ENCODE peak calls at places on chromosomes 3 and 15, in six cellular contexts. V is B cell, A is upper lobe of right lung, B is brain microvascular endothelial cell, Q is RWPE2, I is AG04450. N is an unnamed sample.

GRCh38 chr15:33789141-33789540 is 179.2 kb upstream of the CHRM5 start:
- DNase-seq in V (no peak), A (no peak), B (peak; percentile 28), Q (no peak), I (no peak), N (no peak)

GRCh38 chr3:117863146-117863545 is 1153.6 kb downstream of the TUSC7 start:
- DNase-seq in V (no peak), A (no peak), B (no peak), Q (no peak), I (no peak), N (no peak)

GRCh38 chr15:74264081-74264501 is 28.0 kb downstream of the CCDC33 start:
- DNase-seq in V (no peak), A (no peak), B (no peak), Q (no peak), I (no peak), N (no peak)

GRCh38 chr3:138608322-138609214 is at the start of gene FAIM:
- DNase-seq in V (peak; percentile 82), A (peak; percentile 92), B (peak; percentile 47), Q (peak; percentile 66), I (peak; percentile 18), N (peak; percentile 81)

GRCh38 chr3:77620009-77620408 is 580.1 kb downstream of the ROBO2 start:
- DNase-seq in V (no peak), A (no peak), B (peak; percentile 17), Q (no peak), I (peak; percentile 7), N (no peak)

GRCh38 chr3:112092439-112093179 is 6.4 kb downstream of the C3orf52 start:
- DNase-seq in V (no peak), A (no peak), B (peak; percentile 33), Q (no peak), I (no peak), N (peak; percentile 36)

GRCh38 chr3:45143673-45144670 is 2.2 kb downstream of the CDCP1 start:
- DNase-seq in V (no peak), A (no peak), B (no peak), Q (no peak), I (no peak), N (peak; percentile 74)

GRCh38 chr15:99399612-99400011 is 148.3 kb downstream of the LRRC28 start:
- DNase-seq in V (no peak), A (no peak), B (no peak), Q (no peak), I (no peak), N (no peak)

GRCh38 chr3:115921711-115922110 is 298.4 kb downstream of the GAP43 start:
- DNase-seq in V (no peak), A (no peak), B (no peak), Q (no peak), I (no peak), N (no peak)

GRCh38 chr15:78050441-78050809 is 27.1 kb downstream of the TBC1D2B start:
- DNase-seq in V (no peak), A (no peak), B (no peak), Q (no peak), I (no peak), N (no peak)

GRCh38 chr3:107525101-107525953 is 2.6 kb downstream of the BBX start:
- DNase-seq in V (peak; percentile 7), A (peak; percentile 76), B (peak; percentile 7), Q (peak; percentile 49), I (no peak), N (peak; percentile 15)

GRCh38 chr3:4531478-4532025 is 38.4 kb downstream of the ITPR1 start:
- DNase-seq in V (no peak), A (no peak), B (no peak), Q (no peak), I (no peak), N (no peak)

DNA sequence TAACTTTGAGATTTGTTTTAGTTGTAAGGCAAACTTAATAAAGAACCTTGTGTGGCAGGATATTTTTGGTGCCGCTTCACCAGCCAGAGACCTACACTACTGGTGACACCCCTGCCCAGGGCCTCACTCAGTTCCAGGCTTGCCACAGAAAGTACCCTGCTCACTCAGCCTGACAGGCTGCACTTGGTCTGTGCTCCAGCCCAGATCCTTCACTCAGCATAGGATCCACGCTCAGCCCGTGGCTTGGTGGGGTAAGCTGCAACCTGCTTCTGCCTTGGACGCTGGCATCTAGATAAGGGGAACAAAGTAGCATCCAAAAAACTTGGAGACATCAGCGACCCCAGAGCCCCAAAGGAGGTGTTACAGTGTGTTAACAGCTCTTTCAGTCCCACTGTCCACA is 825.5 kb downstream of the EPHA3 start:
- DNase-seq in V (no peak), A (no peak), B (no peak), Q (no peak), I (no peak), N (no peak)
- TF ChIP-seq CTCF in V (no peak), A (no peak), B (no peak), Q (no peak), I (no peak), N (no peak)

GRCh38 chr3:40872562-40872961 is 326.7 kb upstream of the CTNNB1 start:
- DNase-seq in V (no peak), A (no peak), B (no peak), Q (no peak), I (no peak), N (no peak)

GRCh38 chr3:40869013-40869412 is 330.3 kb upstream of the CTNNB1 start:
- DNase-seq in V (no peak), A (no peak), B (no peak), Q (no peak), I (no peak), N (no peak)

GRCh38 chr3:40871411-40871810 is 327.9 kb upstream of the CTNNB1 start:
- DNase-seq in V (no peak), A (no peak), B (no peak), Q (no peak), I (no peak), N (no peak)

GRCh38 chr3:40867826-40868225 is 331.5 kb upstream of the CTNNB1 start:
- DNase-seq in V (no peak), A (no peak), B (no peak), Q (no peak), I (no peak), N (no peak)

DNA sequence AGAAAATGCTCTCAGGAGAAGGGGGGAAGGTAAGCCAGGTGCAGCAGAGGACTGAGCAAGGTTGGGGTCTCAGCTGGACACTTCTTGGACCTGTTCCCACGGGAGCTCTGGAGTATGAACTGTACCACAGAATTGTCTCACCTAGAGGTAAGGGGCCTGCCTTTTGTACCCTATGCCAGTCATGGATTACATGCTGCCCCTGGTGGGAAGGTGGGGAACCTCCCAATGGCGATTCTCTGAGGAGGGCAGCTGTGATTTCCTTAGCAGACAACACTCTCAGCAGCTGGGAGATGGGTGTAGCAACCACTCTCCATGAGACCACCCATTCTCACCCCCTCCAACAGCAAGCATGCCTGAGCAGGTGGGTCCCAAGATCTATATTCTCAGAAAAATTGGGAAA is 329.4 kb upstream of the CTNNB1 start:
- DNase-seq in V (no peak), A (no peak), B (no peak), Q (no peak), I (no peak), N (no peak)
- TF ChIP-seq CTCF in V (no peak), A (no peak), B (peak; percentile 46), Q (no peak), I (no peak), N (peak; percentile 2)

GRCh38 chr15:48459571-48460461 is 128.6 kb downstream of the DUT start:
- DNase-seq in V (no peak), A (no peak), B (peak; percentile 76), Q (no peak), I (peak; percentile 62), N (no peak)
- TF ChIP-seq CTCF in V (no peak), A (no peak), B (no peak), Q (no peak), I (no peak), N (no peak)

DNA sequence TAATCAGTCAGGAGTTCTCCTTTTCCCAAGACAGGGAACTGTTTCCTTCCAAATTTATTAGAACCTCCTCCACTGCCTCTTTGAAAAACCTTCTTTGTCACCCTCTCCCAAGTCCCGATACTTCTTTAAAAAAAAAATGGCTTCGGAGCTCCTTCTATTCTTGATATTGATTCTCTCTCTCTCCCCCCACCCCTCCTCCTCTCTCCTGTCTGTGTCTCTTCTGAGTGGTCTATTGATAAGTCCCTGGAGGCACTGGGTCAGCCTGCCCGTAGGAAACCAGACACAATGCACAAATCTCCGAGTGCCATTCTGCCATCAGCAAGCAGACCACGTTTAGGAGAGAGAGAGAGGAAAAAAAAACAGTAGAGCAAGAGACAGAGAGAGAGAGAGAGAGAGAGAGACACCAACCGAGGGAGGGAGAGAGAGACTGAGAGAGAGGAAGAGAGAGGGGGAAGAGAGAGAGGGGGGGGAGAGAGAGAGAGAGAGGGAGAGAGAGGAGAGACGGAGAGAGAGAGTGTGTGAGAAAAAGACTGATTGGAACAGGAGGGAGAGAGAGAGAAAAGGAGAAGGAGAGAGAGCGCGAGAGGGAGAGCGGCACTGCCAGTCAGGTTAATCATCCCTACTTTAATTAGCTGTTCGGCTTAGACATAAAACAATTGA is 160.9 kb downstream of the TIGIT start:
- DNase-seq in V (no peak), A (no peak), B (no peak), Q (no peak), I (no peak), N (no peak)
- TF ChIP-seq CTCF in V (no peak), A (peak; percentile 5), B (no peak), Q (no peak), I (no peak), N (no peak)

DNA sequence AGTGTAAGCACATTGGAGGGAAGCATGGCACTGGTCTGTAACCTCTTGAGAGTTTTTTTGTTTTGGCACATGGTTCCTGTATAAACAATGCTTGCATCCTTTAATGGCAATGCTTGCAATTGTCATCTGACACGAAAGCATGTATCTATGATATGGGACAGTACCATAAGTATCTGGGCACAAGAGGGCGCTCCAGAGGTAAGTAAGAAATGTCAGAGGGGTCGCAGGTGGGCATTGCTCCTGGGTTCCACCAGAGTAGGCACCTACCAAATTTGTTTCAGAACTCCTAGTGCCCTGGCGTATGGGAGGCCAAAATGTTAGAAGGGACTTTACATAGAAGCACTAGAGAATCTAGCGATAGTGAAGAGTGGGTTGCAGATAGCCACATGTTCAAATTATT is 58.7 kb upstream of the BCHE start:
- DNase-seq in V (no peak), A (no peak), B (peak; percentile 9), Q (no peak), I (no peak), N (no peak)
- TF ChIP-seq CTCF in V (no peak), A (no peak), B (peak; percentile 57), Q (peak; percentile 44), I (peak; percentile 24), N (no peak)

DNA sequence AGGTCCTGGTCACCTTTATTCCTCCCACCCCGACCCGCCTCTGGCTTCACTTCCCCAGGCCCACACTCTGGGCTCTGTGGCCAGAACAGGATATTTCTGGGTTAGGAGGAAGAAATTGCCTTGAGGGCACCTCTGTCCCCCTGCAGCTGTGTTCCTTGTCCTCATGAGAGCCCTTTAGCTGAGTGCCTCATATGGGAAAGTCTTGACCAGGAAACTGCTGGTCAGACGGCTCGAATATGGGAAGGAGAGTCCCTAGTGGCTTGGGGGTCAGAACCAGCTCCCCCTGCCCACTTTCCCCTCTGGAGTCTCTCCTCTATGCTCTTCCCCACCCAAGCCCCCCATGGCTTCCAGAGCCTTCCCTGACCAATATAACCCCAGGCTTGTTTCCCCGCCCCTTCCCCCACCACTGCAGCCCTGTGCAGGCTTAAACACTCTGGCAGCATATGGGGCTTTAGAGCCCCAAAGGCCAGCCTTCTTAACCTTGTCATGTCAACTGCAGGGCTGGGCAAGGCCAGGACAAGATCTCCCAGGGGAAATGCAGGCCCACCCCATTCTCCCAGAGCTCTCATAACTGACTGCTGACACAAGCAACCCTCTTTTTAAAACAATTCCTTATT is 36.4 kb downstream of the SEC22C start:
- DNase-seq in V (no peak), A (no peak), B (no peak), Q (no peak), I (no peak), N (no peak)
- TF ChIP-seq CTCF in V (no peak), A (no peak), B (no peak), Q (no peak), I (no peak), N (no peak)

GRCh38 chr3:63588897-63589296 is 63.6 kb upstream of the SNTN start:
- DNase-seq in V (no peak), A (no peak), B (no peak), Q (no peak), I (no peak), N (no peak)
- TF ChIP-seq CTCF in V (no peak), A (no peak), B (no peak), Q (no peak), I (no peak), N (no peak)

N was measured in GM20000.